ENCODE peak calls at places on chromosomes 16 and 17, in ten cellular contexts. I, O, P, F, V, Y, M, C, H and Q are unnamed samples. For H3K4me1, the result is how much of the 10 kb centered on the place peaks cover.

GRCh38 chr17:20059728-20060188 is 50.6 kb downstream of the SPECC1 start:
- DNase-seq in I (no peak), O (no peak), P (no peak), F (no peak), V (no peak), Y (peak), M (no peak), C (no peak), H (peak), Q (no peak)

GRCh38 chr17:492015-492399 is 139.4 kb upstream of the RPH3AL start:
- DNase-seq in I (no peak), O (no peak), P (no peak), F (no peak), V (no peak), Y (no peak), M (no peak), C (no peak), H (no peak), Q (no peak)

GRCh38 chr17:57650548-57650947 is 94.6 kb downstream of the CCDC182 start:
- DNase-seq in I (no peak), O (no peak), P (no peak), F (no peak), V (no peak), Y (no peak), M (no peak), C (no peak), H (no peak), Q (no peak)

GRCh38 chr17:4310349-4311060 is 46.7 kb upstream of the ANKFY1 start:
- DNase-seq in I (no peak), O (no peak), P (no peak), F (peak), V (no peak), Y (no peak), M (no peak), C (no peak), H (peak), Q (no peak)

GRCh38 chr16:180921-181667 is 835 bp downstream of the HBQ1 start:
- DNase-seq in I (peak), O (peak), P (peak), F (peak), V (peak), Y (peak), M (peak), C (peak), H (peak), Q (peak)

GRCh38 chr16:29007865-29008593 is 23.2 kb downstream of the LAT start:
- DNase-seq in I (peak), O (no peak), P (peak), F (no peak), V (no peak), Y (no peak), M (no peak), C (no peak), H (peak), Q (no peak)

GRCh38 chr16:56382901-56383355 is 42.4 kb downstream of the AMFR start:
- DNase-seq in I (no peak), O (no peak), P (no peak), F (no peak), V (no peak), Y (no peak), M (no peak), C (no peak), H (peak), Q (no peak)

GRCh38 chr16:56611281-56611833 is 3.0 kb downstream of the MT2A start:
- DNase-seq in I (no peak), O (no peak), P (no peak), F (no peak), V (peak), Y (peak), M (no peak), C (peak), H (peak), Q (peak)

GRCh38 chr17:15452746-15453145 is 14.7 kb downstream of the CDRT4 start:
- DNase-seq in I (no peak), O (no peak), P (no peak), F (no peak), V (no peak), Y (no peak), M (no peak), C (no peak), H (peak), Q (no peak)

GRCh38 chr17:68707032-68707431 is 105.9 kb upstream of the FAM20A start:
- DNase-seq in I (no peak), O (no peak), P (no peak), F (peak), V (no peak), Y (no peak), M (no peak), C (no peak), H (peak), Q (no peak)

GRCh38 chr17:49861150-49861884 is 13.4 kb upstream of the TAC4 start:
- DNase-seq in I (peak), O (peak), P (peak), F (peak), V (no peak), Y (peak), M (no peak), C (no peak), H (peak), Q (no peak)

GRCh38 chr17:4806770-4807533 is at the start of gene PLD2:
- DNase-seq in I (peak), O (peak), P (peak), F (peak), V (peak), Y (peak), M (peak), C (peak), H (peak), Q (peak)

GRCh38 chr17:21548236-21548635 is 144.1 kb upstream of the KCNJ18 start:
- DNase-seq in I (no peak), O (no peak), P (no peak), F (no peak), V (no peak), Y (no peak), M (no peak), C (no peak), H (no peak), Q (no peak)

GRCh38 chr16:53089434-53090270 is 34.9 kb downstream of the CHD9 start:
- DNase-seq in I (no peak), O (no peak), P (no peak), F (peak), V (no peak), Y (no peak), M (no peak), C (no peak), H (peak), Q (no peak)

GRCh38 chr16:53084736-53085538 is 30.1 kb downstream of the CHD9 start:
- DNase-seq in I (no peak), O (peak), P (no peak), F (no peak), V (no peak), Y (no peak), M (no peak), C (no peak), H (peak), Q (no peak)

GRCh38 chr16:53084141-53084541 is 29.4 kb downstream of the CHD9 start:
- DNase-seq in I (no peak), O (no peak), P (no peak), F (no peak), V (no peak), Y (no peak), M (no peak), C (no peak), H (no peak), Q (no peak)

GRCh38 chr16:53085539-53086450 is 31.0 kb downstream of the CHD9 start:
- DNase-seq in I (no peak), O (no peak), P (no peak), F (peak), V (no peak), Y (peak), M (no peak), C (no peak), H (peak), Q (no peak)

GRCh38 chr16:53087101-53087500 is 32.3 kb downstream of the CHD9 start:
- DNase-seq in I (no peak), O (no peak), P (no peak), F (no peak), V (no peak), Y (peak), M (no peak), C (no peak), H (peak), Q (no peak)
- H3K4me1 ChIP-seq in I (under half), O (under half), P (under half), F (half or more), V (under half), Y (under half), M (under half), C (half or more), H (under half), Q (under half)

GRCh38 chr17:74715144-74715543 is 2.4 kb upstream of the CD300LF start:
- DNase-seq in I (no peak), O (no peak), P (no peak), F (peak), V (no peak), Y (no peak), M (no peak), C (no peak), H (peak), Q (no peak)
- H3K4me3 ChIP-seq in I (no peak), O (no peak), P (no peak), F (no peak), V (no peak), Y (no peak), M (no peak), C (no peak), H (no peak), Q (no peak)

GRCh38 chr16:71927383-71927782 is 32.1 kb downstream of the IST1 start:
- DNase-seq in I (no peak), O (peak), P (no peak), F (peak), V (peak), Y (peak), M (peak), C (no peak), H (peak), Q (no peak)
- H3K27ac ChIP-seq in I (no peak), O (peak), P (peak), F (peak), V (peak), Y (peak), M (peak), C (peak), H (peak), Q (no peak)

GRCh38 chr16:27317320-27317719 is 3.5 kb downstream of the IL4R start:
- DNase-seq in I (no peak), O (peak), P (no peak), F (no peak), V (no peak), Y (no peak), M (no peak), C (no peak), H (no peak), Q (no peak)

GRCh38 chr16:27316038-27316680 is 2.4 kb downstream of the IL4R start:
- DNase-seq in I (no peak), O (no peak), P (no peak), F (no peak), V (no peak), Y (no peak), M (no peak), C (no peak), H (no peak), Q (no peak)

GRCh38 chr16:27314986-27315332 is 1.2 kb downstream of the IL4R start:
- DNase-seq in I (no peak), O (no peak), P (no peak), F (no peak), V (no peak), Y (no peak), M (no peak), C (no peak), H (no peak), Q (no peak)

GRCh38 chr16:27314161-27314723 is 468 bp downstream of the IL4R start:
- DNase-seq in I (peak), O (peak), P (peak), F (peak), V (peak), Y (peak), M (no peak), C (peak), H (peak), Q (peak)

GRCh38 chr16:27315333-27316037 is 1.7 kb downstream of the IL4R start:
- DNase-seq in I (peak), O (no peak), P (peak), F (peak), V (peak), Y (peak), M (no peak), C (peak), H (peak), Q (no peak)
- H3K4me1 ChIP-seq in I (half or more), O (under half), P (under half), F (under half), V (half or more), Y (under half), M (under half), C (under half), H (under half), Q (under half)

GRCh38 chr16:88737298-88738166 is 31.2 kb downstream of the CTU2 start:
- DNase-seq in I (peak), O (peak), P (peak), F (peak), V (peak), Y (peak), M (peak), C (peak), H (peak), Q (peak)

GRCh38 chr16:88735121-88735520 is 28.8 kb downstream of the CTU2 start:
- DNase-seq in I (no peak), O (no peak), P (no peak), F (no peak), V (no peak), Y (no peak), M (no peak), C (no peak), H (no peak), Q (no peak)

GRCh38 chr16:88736496-88736895 is 30.2 kb downstream of the CTU2 start:
- DNase-seq in I (no peak), O (no peak), P (no peak), F (no peak), V (no peak), Y (no peak), M (no peak), C (no peak), H (no peak), Q (no peak)

GRCh38 chr16:88735616-88736015 is 29.3 kb downstream of the CTU2 start:
- DNase-seq in I (no peak), O (no peak), P (no peak), F (no peak), V (no peak), Y (no peak), M (no peak), C (no peak), H (no peak), Q (no peak)

DNA sequence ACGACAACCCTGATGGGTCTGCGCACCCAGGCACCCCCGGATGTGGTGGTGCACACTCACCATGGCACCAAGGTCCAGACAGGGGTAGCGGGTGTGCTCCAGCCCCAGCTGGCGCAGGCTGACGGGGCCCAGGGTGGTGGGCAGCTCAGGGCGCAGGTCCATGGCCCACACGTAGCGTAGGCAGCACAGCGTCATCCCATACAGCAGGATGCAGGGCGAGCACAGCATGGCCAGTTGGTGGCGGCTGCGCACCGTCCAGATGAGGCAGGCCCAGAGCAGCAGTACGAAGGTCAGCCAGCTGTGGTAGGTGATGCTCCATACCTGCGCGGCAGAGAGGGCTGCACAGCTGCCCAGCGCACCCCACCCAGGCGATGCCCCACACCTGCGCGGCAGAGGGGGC is 29.8 kb downstream of the CTU2 start:
- DNase-seq in I (no peak), O (no peak), P (no peak), F (no peak), V (no peak), Y (no peak), M (no peak), C (no peak), H (no peak), Q (no peak)
- H3K4me3 ChIP-seq in I (no peak), O (no peak), P (no peak), F (no peak), V (no peak), Y (no peak), M (no peak), C (no peak), H (no peak), Q (no peak)